ENCODE peak calls at places on chromosomes 12 and 14, in seven cellular contexts. Y is hepatocyte, A is AG20443, U is H54, X is HCEC 1CT, C is NCI-H2081, B is colonic mucosa. G is an unnamed sample.

GRCh38 chr14:75293920-75294648 is 15.5 kb downstream of the FOS start:
- DNase-seq in Y (peak), A (peak), U (no peak), X (peak), C (peak), B (peak), G (peak)

GRCh38 chr14:96962337-96962736 is 165.2 kb downstream of the VRK1 start:
- DNase-seq in Y (no peak), A (no peak), U (no peak), X (no peak), C (no peak), B (no peak), G (no peak)

GRCh38 chr12:96425321-96425720 is 25.1 kb upstream of the CDK17 start:
- DNase-seq in Y (no peak), A (peak), U (peak), X (peak), C (no peak), B (no peak), G (peak)

GRCh38 chr14:78220273-78220672 is 50.1 kb downstream of the NRXN3 start:
- DNase-seq in Y (no peak), A (no peak), U (no peak), X (no peak), C (no peak), B (no peak), G (no peak)

GRCh38 chr12:59383426-59383822 is 212.4 kb upstream of the SLC16A7 start:
- DNase-seq in Y (no peak), A (no peak), U (no peak), X (peak), C (no peak), B (no peak), G (peak)

GRCh38 chr12:29534935-29535334 is 37.4 kb upstream of the OVCH1 start:
- DNase-seq in Y (peak), A (no peak), U (no peak), X (peak), C (no peak), B (no peak), G (peak)

GRCh38 chr14:69139743-69140142 is 13.2 kb downstream of the DCAF5 start:
- DNase-seq in Y (no peak), A (no peak), U (no peak), X (no peak), C (no peak), B (no peak), G (no peak)

GRCh38 chr14:71645656-71646055 is 286.6 kb upstream of the RGS6 start:
- DNase-seq in Y (no peak), A (peak), U (no peak), X (peak), C (no peak), B (no peak), G (peak)

GRCh38 chr14:73935666-73936065 is 14.2 kb downstream of the FAM161B start:
- DNase-seq in Y (no peak), A (peak), U (no peak), X (peak), C (no peak), B (no peak), G (no peak)

GRCh38 chr14:50926851-50927386 is 17.4 kb downstream of the PYGL start:
- DNase-seq in Y (no peak), A (no peak), U (no peak), X (no peak), C (no peak), B (peak), G (no peak)

GRCh38 chr14:88611878-88612277 is 49.0 kb downstream of the ZC3H14 start:
- DNase-seq in Y (no peak), A (no peak), U (no peak), X (peak), C (no peak), B (no peak), G (peak)

GRCh38 chr12:109047081-109047805 is 5.1 kb upstream of the USP30 start:
- DNase-seq in Y (no peak), A (no peak), U (peak), X (peak), C (no peak), B (no peak), G (peak)

GRCh38 chr14:45144658-45145057 is 8.9 kb downstream of the FANCM start:
- DNase-seq in Y (no peak), A (no peak), U (no peak), X (no peak), C (no peak), B (no peak), G (no peak)

GRCh38 chr12:22334696-22335290 is at the start of gene ST8SIA1:
- DNase-seq in Y (peak), A (peak), U (no peak), X (peak), C (peak), B (peak), G (no peak)

GRCh38 chr12:26010293-26010821 is 51.9 kb downstream of the RASSF8 start:
- DNase-seq in Y (no peak), A (no peak), U (peak), X (no peak), C (no peak), B (no peak), G (no peak)